ENCODE peak calls at places on chromosomes 6 and 20, in nine cellular contexts. One of them, this sample, is unnamed.

GRCh38 chr6:43120938-43121913 is 45.1 kb downstream of the PTK7 start:
- DNase-seq in activated naive CD4-positive, alpha-beta T cell treated with anti-CD3 and anti-CD28 coated beads, Interleukin-2, amount 50 U/mL, for 16 hours: no peak
- DNase-seq in psoas muscle: peak; percentile 75
- DNase-seq in endodermal cell: peak; percentile 73
- DNase-seq in GM23338: no peak
- DNase-seq in NCI-H1105 treated with DMSO at 0.1 percent for 48 hours: no peak
- DNase-seq in fibroblast of mammary gland: peak; percentile 99
- DNase-seq in GM04504: peak; percentile 96
- DNase-seq in activated CD4-positive, alpha-beta T cell treated with anti-CD3 and anti-CD28 coated beads, Interleukin-2, amount 50 U/mL, for 1 hour: no peak
- DNase-seq in this sample: no peak

GRCh38 chr6:159357211-159357920 is 188.2 kb downstream of the FNDC1 start:
- DNase-seq in psoas muscle: no peak
- DNase-seq in fibroblast of mammary gland: no peak
- DNase-seq in GM23338: no peak
- DNase-seq in endodermal cell: no peak
- DNase-seq in NCI-H1105 treated with DMSO at 0.1 percent for 48 hours: no peak
- DNase-seq in activated naive CD4-positive, alpha-beta T cell treated with anti-CD3 and anti-CD28 coated beads, Interleukin-2, amount 50 U/mL, for 16 hours: no peak
- DNase-seq in GM04504: no peak
- DNase-seq in activated CD4-positive, alpha-beta T cell treated with anti-CD3 and anti-CD28 coated beads, Interleukin-2, amount 50 U/mL, for 1 hour: no peak
- DNase-seq in this sample: no peak

GRCh38 chr20:64214113-64214512 is 41.4 kb upstream of the PCMTD2 start:
- DNase-seq in psoas muscle: no peak
- DNase-seq in activated naive CD4-positive, alpha-beta T cell treated with anti-CD3 and anti-CD28 coated beads, Interleukin-2, amount 50 U/mL, for 16 hours: no peak
- DNase-seq in GM04504: no peak
- DNase-seq in GM23338: no peak
- DNase-seq in fibroblast of mammary gland: no peak
- DNase-seq in activated CD4-positive, alpha-beta T cell treated with anti-CD3 and anti-CD28 coated beads, Interleukin-2, amount 50 U/mL, for 1 hour: no peak
- DNase-seq in NCI-H1105 treated with DMSO at 0.1 percent for 48 hours: no peak
- DNase-seq in endodermal cell: no peak
- DNase-seq in this sample: no peak

GRCh38 chr6:95967594-95967993 is 48.2 kb upstream of the FUT9 start:
- DNase-seq in NCI-H1105 treated with DMSO at 0.1 percent for 48 hours: no peak
- DNase-seq in GM04504: no peak
- DNase-seq in GM23338: no peak
- DNase-seq in activated naive CD4-positive, alpha-beta T cell treated with anti-CD3 and anti-CD28 coated beads, Interleukin-2, amount 50 U/mL, for 16 hours: no peak
- DNase-seq in endodermal cell: no peak
- DNase-seq in fibroblast of mammary gland: no peak
- DNase-seq in activated CD4-positive, alpha-beta T cell treated with anti-CD3 and anti-CD28 coated beads, Interleukin-2, amount 50 U/mL, for 1 hour: no peak
- DNase-seq in psoas muscle: no peak
- DNase-seq in this sample: no peak

GRCh38 chr6:169074551-169074950 is 179.1 kb downstream of the THBS2 start:
- DNase-seq in GM04504: no peak
- DNase-seq in endodermal cell: no peak
- DNase-seq in NCI-H1105 treated with DMSO at 0.1 percent for 48 hours: no peak
- DNase-seq in GM23338: no peak
- DNase-seq in activated naive CD4-positive, alpha-beta T cell treated with anti-CD3 and anti-CD28 coated beads, Interleukin-2, amount 50 U/mL, for 16 hours: no peak
- DNase-seq in activated CD4-positive, alpha-beta T cell treated with anti-CD3 and anti-CD28 coated beads, Interleukin-2, amount 50 U/mL, for 1 hour: no peak
- DNase-seq in psoas muscle: no peak
- DNase-seq in fibroblast of mammary gland: peak; percentile 53
- DNase-seq in this sample: no peak

GRCh38 chr20:11195169-11195568 is 521.4 kb upstream of the JAG1 start:
- DNase-seq in GM23338: no peak
- DNase-seq in NCI-H1105 treated with DMSO at 0.1 percent for 48 hours: peak; percentile 53
- DNase-seq in activated naive CD4-positive, alpha-beta T cell treated with anti-CD3 and anti-CD28 coated beads, Interleukin-2, amount 50 U/mL, for 16 hours: no peak
- DNase-seq in GM04504: no peak
- DNase-seq in fibroblast of mammary gland: no peak
- DNase-seq in endodermal cell: no peak
- DNase-seq in psoas muscle: no peak
- DNase-seq in activated CD4-positive, alpha-beta T cell treated with anti-CD3 and anti-CD28 coated beads, Interleukin-2, amount 50 U/mL, for 1 hour: no peak
- DNase-seq in this sample: no peak

GRCh38 chr6:118325220-118325860 is 222.8 kb upstream of the PLN start:
- DNase-seq in fibroblast of mammary gland: peak; percentile 24
- DNase-seq in NCI-H1105 treated with DMSO at 0.1 percent for 48 hours: no peak
- DNase-seq in activated CD4-positive, alpha-beta T cell treated with anti-CD3 and anti-CD28 coated beads, Interleukin-2, amount 50 U/mL, for 1 hour: no peak
- DNase-seq in GM04504: no peak
- DNase-seq in psoas muscle: no peak
- DNase-seq in endodermal cell: no peak
- DNase-seq in GM23338: no peak
- DNase-seq in activated naive CD4-positive, alpha-beta T cell treated with anti-CD3 and anti-CD28 coated beads, Interleukin-2, amount 50 U/mL, for 16 hours: no peak
- DNase-seq in this sample: no peak

GRCh38 chr6:43276180-43277082 is 21.6 kb upstream of the SLC22A7 start:
- DNase-seq in GM23338: peak; percentile 64
- DNase-seq in NCI-H1105 treated with DMSO at 0.1 percent for 48 hours: no peak
- DNase-seq in activated naive CD4-positive, alpha-beta T cell treated with anti-CD3 and anti-CD28 coated beads, Interleukin-2, amount 50 U/mL, for 16 hours: peak; percentile 42
- DNase-seq in fibroblast of mammary gland: no peak
- DNase-seq in GM04504: no peak
- DNase-seq in activated CD4-positive, alpha-beta T cell treated with anti-CD3 and anti-CD28 coated beads, Interleukin-2, amount 50 U/mL, for 1 hour: peak; percentile 23
- DNase-seq in endodermal cell: peak; percentile 72
- DNase-seq in psoas muscle: no peak
- DNase-seq in this sample: no peak

GRCh38 chr6:292506-293184 is 358 bp downstream of the DUSP22 start:
- DNase-seq in GM23338: peak; percentile 80
- DNase-seq in fibroblast of mammary gland: peak; percentile 43
- DNase-seq in activated CD4-positive, alpha-beta T cell treated with anti-CD3 and anti-CD28 coated beads, Interleukin-2, amount 50 U/mL, for 1 hour: peak; percentile 73
- DNase-seq in NCI-H1105 treated with DMSO at 0.1 percent for 48 hours: no peak
- DNase-seq in activated naive CD4-positive, alpha-beta T cell treated with anti-CD3 and anti-CD28 coated beads, Interleukin-2, amount 50 U/mL, for 16 hours: peak; percentile 71
- DNase-seq in GM04504: no peak
- DNase-seq in endodermal cell: peak; percentile 84
- DNase-seq in psoas muscle: peak; percentile 78
- DNase-seq in this sample: peak; percentile 74

GRCh38 chr6:16334671-16335070 is 96.3 kb downstream of the GMPR start:
- DNase-seq in endodermal cell: peak; percentile 11
- DNase-seq in activated CD4-positive, alpha-beta T cell treated with anti-CD3 and anti-CD28 coated beads, Interleukin-2, amount 50 U/mL, for 1 hour: no peak
- DNase-seq in NCI-H1105 treated with DMSO at 0.1 percent for 48 hours: no peak
- DNase-seq in GM04504: peak; percentile 94
- DNase-seq in psoas muscle: peak; percentile 76
- DNase-seq in GM23338: no peak
- DNase-seq in activated naive CD4-positive, alpha-beta T cell treated with anti-CD3 and anti-CD28 coated beads, Interleukin-2, amount 50 U/mL, for 16 hours: no peak
- DNase-seq in fibroblast of mammary gland: peak; percentile 97
- DNase-seq in this sample: no peak

GRCh38 chr6:43936476-43936875 is 166.5 kb downstream of the VEGFA start:
- DNase-seq in NCI-H1105 treated with DMSO at 0.1 percent for 48 hours: no peak
- DNase-seq in endodermal cell: peak; percentile 67
- DNase-seq in psoas muscle: peak; percentile 42
- DNase-seq in fibroblast of mammary gland: no peak
- DNase-seq in activated CD4-positive, alpha-beta T cell treated with anti-CD3 and anti-CD28 coated beads, Interleukin-2, amount 50 U/mL, for 1 hour: no peak
- DNase-seq in GM23338: no peak
- DNase-seq in activated naive CD4-positive, alpha-beta T cell treated with anti-CD3 and anti-CD28 coated beads, Interleukin-2, amount 50 U/mL, for 16 hours: no peak
- DNase-seq in GM04504: no peak
- DNase-seq in this sample: no peak

GRCh38 chr6:150090328-150090727 is 21.4 kb upstream of the ULBP3 start:
- DNase-seq in psoas muscle: no peak
- DNase-seq in GM04504: no peak
- DNase-seq in activated CD4-positive, alpha-beta T cell treated with anti-CD3 and anti-CD28 coated beads, Interleukin-2, amount 50 U/mL, for 1 hour: no peak
- DNase-seq in fibroblast of mammary gland: no peak
- DNase-seq in activated naive CD4-positive, alpha-beta T cell treated with anti-CD3 and anti-CD28 coated beads, Interleukin-2, amount 50 U/mL, for 16 hours: no peak
- DNase-seq in endodermal cell: no peak
- DNase-seq in NCI-H1105 treated with DMSO at 0.1 percent for 48 hours: no peak
- DNase-seq in GM23338: no peak
- DNase-seq in this sample: no peak

GRCh38 chr6:14059791-14060436 is 57.7 kb upstream of the CD83 start:
- DNase-seq in activated CD4-positive, alpha-beta T cell treated with anti-CD3 and anti-CD28 coated beads, Interleukin-2, amount 50 U/mL, for 1 hour: no peak
- DNase-seq in NCI-H1105 treated with DMSO at 0.1 percent for 48 hours: peak; percentile 91
- DNase-seq in GM23338: no peak
- DNase-seq in fibroblast of mammary gland: no peak
- DNase-seq in endodermal cell: no peak
- DNase-seq in GM04504: no peak
- DNase-seq in psoas muscle: peak; percentile 42
- DNase-seq in activated naive CD4-positive, alpha-beta T cell treated with anti-CD3 and anti-CD28 coated beads, Interleukin-2, amount 50 U/mL, for 16 hours: no peak
- DNase-seq in this sample: no peak

GRCh38 chr6:142700032-142700431 is 244.9 kb downstream of the HIVEP2 start:
- DNase-seq in psoas muscle: no peak
- DNase-seq in activated CD4-positive, alpha-beta T cell treated with anti-CD3 and anti-CD28 coated beads, Interleukin-2, amount 50 U/mL, for 1 hour: no peak
- DNase-seq in NCI-H1105 treated with DMSO at 0.1 percent for 48 hours: no peak
- DNase-seq in GM23338: no peak
- DNase-seq in fibroblast of mammary gland: no peak
- DNase-seq in GM04504: no peak
- DNase-seq in activated naive CD4-positive, alpha-beta T cell treated with anti-CD3 and anti-CD28 coated beads, Interleukin-2, amount 50 U/mL, for 16 hours: no peak
- DNase-seq in endodermal cell: no peak
- DNase-seq in this sample: no peak

GRCh38 chr20:50395258-50395729 is 114.9 kb upstream of the PTPN1 start:
- DNase-seq in NCI-H1105 treated with DMSO at 0.1 percent for 48 hours: no peak
- DNase-seq in fibroblast of mammary gland: peak; percentile 52
- DNase-seq in activated naive CD4-positive, alpha-beta T cell treated with anti-CD3 and anti-CD28 coated beads, Interleukin-2, amount 50 U/mL, for 16 hours: no peak
- DNase-seq in endodermal cell: no peak
- DNase-seq in activated CD4-positive, alpha-beta T cell treated with anti-CD3 and anti-CD28 coated beads, Interleukin-2, amount 50 U/mL, for 1 hour: no peak
- DNase-seq in GM04504: no peak
- DNase-seq in GM23338: no peak
- DNase-seq in psoas muscle: peak; percentile 90
- DNase-seq in this sample: no peak